ENCODE peak calls at places on chromosomes 5 and 9, in eight cellular contexts. N is ovary, J is lower leg skin, F is aorta, Q is RWPE1, K is GM23338, L is uterus, S is IMR-90. H is an unnamed sample.

GRCh38 chr9:109968702-109969450 is 188.9 kb downstream of the PALM2AKAP2 start:
- DNase-seq in N (no peak), J (no peak), F (no peak), Q (peak), K (peak), L (peak), S (peak), H (no peak)

GRCh38 chr5:2686296-2686695 is 65.2 kb downstream of the IRX2 start:
- DNase-seq in N (no peak), J (no peak), F (no peak), Q (no peak), K (no peak), L (no peak), S (no peak), H (no peak)

GRCh38 chr9:115913666-115914065 is 239.9 kb upstream of the PAPPA start:
- DNase-seq in N (no peak), J (no peak), F (no peak), Q (no peak), K (no peak), L (no peak), S (peak), H (no peak)

GRCh38 chr5:65292196-65292595 is 189.5 kb downstream of the ADAMTS6 start:
- DNase-seq in N (no peak), J (no peak), F (no peak), Q (no peak), K (no peak), L (no peak), S (no peak), H (no peak)

GRCh38 chr5:93425102-93425501 is 155.9 kb downstream of the NR2F1-AS1 start:
- DNase-seq in N (no peak), J (no peak), F (no peak), Q (no peak), K (no peak), L (no peak), S (peak), H (no peak)

GRCh38 chr5:143694357-143694756 is 117.6 kb upstream of the HMHB1 start:
- DNase-seq in N (no peak), J (no peak), F (no peak), Q (no peak), K (no peak), L (no peak), S (no peak), H (no peak)

GRCh38 chr5:851076-851475 is 290 bp upstream of the ZDHHC11 start:
- DNase-seq in N (no peak), J (peak), F (peak), Q (no peak), K (no peak), L (peak), S (no peak), H (no peak)

GRCh38 chr9:136713555-136713949 is 1.2 kb downstream of the DIPK1B start:
- DNase-seq in N (no peak), J (no peak), F (no peak), Q (no peak), K (no peak), L (no peak), S (no peak), H (no peak)

GRCh38 chr9:35826071-35826701 is 2.3 kb downstream of the FAM221B start:
- DNase-seq in N (no peak), J (peak), F (no peak), Q (peak), K (peak), L (no peak), S (peak), H (peak)

GRCh38 chr9:107810493-107810931 is 320.9 kb upstream of the KLF4 start:
- DNase-seq in N (no peak), J (no peak), F (no peak), Q (no peak), K (no peak), L (no peak), S (peak), H (no peak)

GRCh38 chr5:131751551-131751950 is 45.3 kb downstream of the FNIP1 start:
- DNase-seq in N (no peak), J (no peak), F (no peak), Q (no peak), K (no peak), L (no peak), S (peak), H (no peak)

GRCh38 chr9:14127656-14128055 is 186.3 kb downstream of the NFIB start:
- DNase-seq in N (no peak), J (no peak), F (no peak), Q (no peak), K (no peak), L (no peak), S (peak), H (no peak)

GRCh38 chr5:1415059-1415425 is 30.2 kb downstream of the SLC6A3 start:
- DNase-seq in N (no peak), J (no peak), F (no peak), Q (no peak), K (no peak), L (no peak), S (no peak), H (no peak)

GRCh38 chr5:142364251-142365145 is 39.7 kb upstream of the SPRY4 start:
- DNase-seq in N (no peak), J (peak), F (no peak), Q (peak), K (peak), L (peak), S (no peak), H (no peak)

GRCh38 chr5:111530298-111530740 is 18.0 kb upstream of the STARD4 start:
- DNase-seq in N (no peak), J (peak), F (peak), Q (peak), K (no peak), L (peak), S (peak), H (peak)

H was measured in activated CD4-positive, alpha-beta memory T cell treated with anti-CD3 and anti-CD28 coated beads, Interleukin-2, amount 10 ng/mL, durations not matched to agents 7 days and 5 days.